ENCODE peak calls at places on chromosomes 12 and 14, in four cellular contexts. T, L, P and X are unnamed samples. For H3K4me1 and H3K9me3, the result is how much of the 10 kb centered on the place peaks cover.

GRCh38 chr14:71290960-71291466 is 383.8 kb downstream of the PCNX1 start:
- DNase-seq in L (no peak), P (peak), T (no peak), X (no peak)

GRCh38 chr12:117412465-117413190 is 51.2 kb upstream of the NOS1 start:
- DNase-seq in L (peak), T (peak), P (no peak), X (no peak)

GRCh38 chr14:88384653-88385205 is 728 bp upstream of the SPATA7 start:
- DNase-seq in L (peak), P (no peak), T (no peak), X (no peak)

GRCh38 chr12:94207467-94208432 is 59.4 kb downstream of the PLXNC1 start:
- DNase-seq in P (no peak), L (peak), T (no peak), X (no peak)

GRCh38 chr14:72753879-72754400 is 140.0 kb downstream of the DPF3 start:
- DNase-seq in P (no peak), L (no peak), T (no peak), X (no peak)

GRCh38 chr12:2265461-2266167 is 212.8 kb downstream of the CACNA1C start:
- DNase-seq in P (no peak), L (no peak), T (no peak), X (no peak)

GRCh38 chr12:119700078-119700477 is 32.1 kb downstream of the PRKAB1 start:
- DNase-seq in P (no peak), L (no peak), T (no peak), X (no peak)

GRCh38 chr12:7146906-7147305 is 16.7 kb downstream of the CLSTN3 start:
- DNase-seq in P (no peak), T (no peak), L (no peak), X (no peak)

GRCh38 chr14:69657961-69658360 is 46.6 kb downstream of the SUSD6 start:
- DNase-seq in L (peak), P (no peak), T (no peak), X (no peak)

GRCh38 chr14:94111276-94112095 is 950 bp downstream of the IFI27 start:
- DNase-seq in T (no peak), L (no peak), P (no peak), X (peak)

GRCh38 chr12:53054112-53054878 is 4.4 kb downstream of the TNS2 start:
- DNase-seq in P (peak), L (peak), T (peak), X (peak)
- H3K4me1 ChIP-seq in P (half or more), L (under half), T (half or more), X (under half)

GRCh38 chr12:133105620-133106019 is 24.5 kb downstream of the ZNF891 start:
- DNase-seq in L (no peak), P (no peak), T (no peak), X (no peak)
- H3K9me3 ChIP-seq in L (half or more), P (half or more), T (half or more), X (under half)

GRCh38 chr12:53219956-53220856 is 11.8 kb downstream of the RARG start:
- DNase-seq in T (peak), L (peak), P (peak), X (peak)

GRCh38 chr12:53218551-53219114 is 11.6 kb upstream of the ITGB7 start:
- DNase-seq in P (no peak), L (no peak), T (peak), X (no peak)

GRCh38 chr12:53220857-53221202 is 11.2 kb downstream of the RARG start:
- DNase-seq in T (peak), L (peak), P (peak), X (peak)

GRCh38 chr12:53217930-53218307 is 10.9 kb upstream of the ITGB7 start:
- DNase-seq in P (no peak), T (no peak), L (no peak), X (no peak)

GRCh38 chr12:53219116-53219955 is 12.3 kb upstream of the ITGB7 start:
- DNase-seq in L (peak), T (peak), P (no peak), X (no peak)
- H3K4me1 ChIP-seq in L (half or more), T (half or more), P (half or more), X (under half)

DNA sequence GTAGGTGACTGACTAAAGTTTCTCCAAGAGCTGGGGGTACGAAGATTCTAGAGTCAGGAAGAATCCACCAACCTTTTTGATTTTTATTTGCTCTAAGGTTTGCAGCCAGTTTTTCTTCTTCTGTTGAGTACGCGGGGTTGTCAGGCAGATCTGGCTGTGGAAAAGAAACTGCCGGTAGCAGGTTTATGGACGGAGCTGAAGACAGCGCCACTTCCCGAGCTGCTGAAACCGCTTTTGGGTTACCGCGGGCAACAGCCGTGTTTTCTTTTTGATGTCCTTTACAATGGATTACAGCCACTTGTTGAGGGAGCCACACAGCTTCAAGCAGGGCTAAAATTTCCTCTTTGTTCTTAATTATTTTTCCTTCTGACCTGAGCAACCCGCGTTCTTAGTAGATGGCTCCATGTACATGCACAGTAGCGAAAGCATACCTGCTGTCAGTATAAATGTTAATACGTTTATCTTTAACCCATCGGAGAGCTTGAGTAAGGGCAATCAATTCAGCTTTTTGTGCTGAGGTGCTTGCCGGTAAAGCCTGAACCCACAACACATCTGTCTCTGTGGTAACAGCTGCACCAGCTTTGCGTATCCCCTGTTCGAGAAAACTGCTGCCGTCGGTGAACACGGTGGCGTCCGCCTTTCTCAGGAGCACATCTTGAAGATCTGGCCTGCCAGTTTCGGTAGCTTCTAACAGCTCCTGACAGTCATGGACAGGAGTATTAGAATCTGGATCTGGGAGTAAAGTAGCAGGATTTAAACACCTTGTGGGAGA is 674.3 kb downstream of the TMEM121 start:
- DNase-seq in P (no peak), T (no peak), L (no peak), X (no peak)
- H3K9me3 ChIP-seq in P (under half), T (under half), L (under half), X (under half)

GRCh38 chr12:47276253-47277070 is 196.7 kb upstream of the AMIGO2 start:
- DNase-seq in P (no peak), L (peak), T (no peak), X (no peak)
- H3K4me1 ChIP-seq in P (half or more), L (under half), T (under half), X (under half)

GRCh38 chr14:106578479-106578878 is 1052.1 kb downstream of the TMEM121 start:
- DNase-seq in T (no peak), L (no peak), P (no peak), X (no peak)

GRCh38 chr14:106579084-106579483 is 1052.7 kb downstream of the TMEM121 start:
- DNase-seq in P (no peak), L (no peak), T (no peak), X (no peak)
- H3K9me3 ChIP-seq in P (under half), L (under half), T (under half), X (under half)

GRCh38 chr12:63918788-63919300 is 74.3 kb downstream of the SRGAP1 start:
- DNase-seq in T (no peak), L (no peak), P (no peak), X (no peak)
- H3K4me1 ChIP-seq in T (under half), L (under half), P (half or more), X (under half)

DNA sequence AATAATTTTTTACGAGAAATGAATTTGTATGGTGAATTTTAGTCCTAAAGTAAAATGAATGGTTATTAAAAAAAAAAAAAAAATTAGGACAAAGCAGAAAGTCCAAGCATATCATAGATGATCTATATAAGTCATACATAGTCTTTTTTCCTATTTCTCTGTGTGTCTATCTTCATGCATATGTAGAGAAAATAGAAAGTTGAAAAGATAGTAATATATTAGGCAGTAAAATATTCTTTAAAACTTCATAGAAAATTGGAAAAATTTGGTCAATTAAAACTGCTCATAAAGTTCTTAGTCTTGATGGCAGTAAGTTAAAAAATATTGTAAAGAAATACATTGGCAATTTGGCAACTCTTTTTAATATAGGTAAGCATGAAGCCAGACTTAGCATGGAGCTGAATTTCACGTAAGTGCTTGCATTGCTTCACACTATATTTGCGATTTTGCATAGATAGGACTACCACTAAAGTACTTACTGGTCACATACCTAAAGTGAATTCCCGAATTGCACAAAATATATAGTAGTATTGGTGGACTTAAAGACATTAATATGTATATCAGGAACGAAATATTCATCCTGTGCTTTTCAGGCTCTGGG is 303.8 kb downstream of the IPO8 start:
- DNase-seq in P (no peak), L (no peak), T (no peak), X (no peak)
- H3K9me3 ChIP-seq in P (under half), L (half or more), T (under half), X (under half)

GRCh38 chr14:92658160-92658559 is 90.3 kb downstream of the LGMN start:
- DNase-seq in L (no peak), T (no peak), P (no peak), X (no peak)

GRCh38 chr14:92656306-92656705 is 92.1 kb downstream of the LGMN start:
- DNase-seq in L (no peak), T (no peak), P (no peak), X (peak)

GRCh38 chr14:92655372-92655771 is 93.1 kb downstream of the LGMN start:
- DNase-seq in L (no peak), P (no peak), T (no peak), X (no peak)

GRCh38 chr14:92655802-92656201 is 92.6 kb downstream of the LGMN start:
- DNase-seq in T (no peak), L (no peak), P (no peak), X (no peak)

DNA sequence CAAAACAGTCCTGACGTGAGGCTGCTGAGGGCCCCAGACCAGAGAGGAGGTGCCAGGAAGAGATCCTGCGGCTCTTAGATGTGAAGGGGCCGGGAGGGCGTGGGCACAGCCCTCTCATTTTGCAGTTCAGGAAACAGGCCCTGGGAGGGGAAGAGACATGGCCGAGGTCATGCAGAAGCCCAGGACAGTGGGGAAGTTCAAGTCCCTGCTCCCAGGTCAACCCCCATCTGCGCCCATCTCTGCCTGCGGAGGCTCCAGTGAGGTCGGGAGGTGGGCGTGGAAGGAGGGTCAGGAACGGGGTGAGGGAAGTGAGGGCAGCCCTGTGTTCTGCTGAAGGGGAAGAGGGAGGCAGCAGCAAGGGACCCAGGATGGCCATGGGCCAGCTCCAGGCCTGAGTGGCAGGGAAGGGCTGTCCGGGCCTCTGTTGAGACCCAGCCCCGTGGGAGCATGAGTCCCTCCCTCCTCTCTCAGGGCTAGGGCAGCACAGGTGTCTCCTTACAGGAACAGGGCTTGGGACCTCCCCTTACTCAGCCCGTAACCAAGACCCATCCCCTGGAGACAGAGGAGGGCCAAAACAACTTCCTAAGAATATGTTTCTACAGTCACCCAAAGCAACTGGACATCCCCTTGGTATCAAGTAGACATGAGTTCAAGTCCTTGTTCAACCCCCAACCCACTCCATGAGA is 90.8 kb downstream of the LGMN start:
- DNase-seq in P (no peak), L (peak), T (peak), X (peak)
- H3K4me1 ChIP-seq in P (under half), L (under half), T (under half), X (under half)

GRCh38 chr14:55662757-55663156 is 82.8 kb downstream of the KTN1 start:
- DNase-seq in T (no peak), P (no peak), L (no peak), X (no peak)
- H3K9me3 ChIP-seq in T (under half), P (under half), L (under half), X (under half)